ENCODE peak calls at places on chromosomes 6 and 20, in seven cellular contexts. T is GM23338, P is GM23248, V is HCT116, L is MM.1S, O is PC-3, B is hepatocyte. G is an unnamed sample.

GRCh38 chr6:250676-251075 is 41.6 kb upstream of the DUSP22 start:
- DNase-seq in B (no peak), V (no peak), P (no peak), L (no peak), T (no peak), O (no peak), G (no peak)

GRCh38 chr20:19435820-19436219 is 223.4 kb downstream of the SLC24A3 start:
- DNase-seq in L (no peak), B (no peak), P (no peak), V (no peak), T (no peak), O (no peak), G (no peak)

GRCh38 chr6:33508935-33509926 is 54.9 kb downstream of the ZBTB9 start:
- DNase-seq in L (no peak), P (peak), T (peak), O (no peak), B (no peak), V (no peak), G (no peak)

GRCh38 chr20:2795451-2795850 is 5.0 kb downstream of the CPXM1 start:
- DNase-seq in B (no peak), O (no peak), L (no peak), T (no peak), V (no peak), P (no peak), G (no peak)

GRCh38 chr6:1851681-1852456 is 242.2 kb downstream of the FOXC1 start:
- DNase-seq in O (no peak), V (no peak), L (no peak), P (no peak), B (no peak), T (no peak), G (no peak)

GRCh38 chr20:21393142-21393541 is 4.2 kb downstream of the NKX2-4 start:
- DNase-seq in L (no peak), B (no peak), P (no peak), T (no peak), V (no peak), O (no peak), G (peak)

GRCh38 chr20:21520702-21521595 is 7.1 kb upstream of the NKX2-2 start:
- DNase-seq in B (no peak), V (no peak), L (no peak), P (peak), O (no peak), T (peak), G (peak)

GRCh38 chr6:145685932-145686331 is 49.4 kb downstream of the EPM2A start:
- DNase-seq in P (no peak), T (no peak), B (no peak), L (no peak), V (no peak), O (no peak), G (no peak)

GRCh38 chr6:47299965-47300364 is 9.7 kb downstream of the TNFRSF21 start:
- DNase-seq in P (no peak), O (no peak), B (no peak), L (no peak), T (no peak), V (no peak), G (no peak)

GRCh38 chr6:125942677-125943527 is 13.7 kb upstream of the HINT3 start:
- DNase-seq in V (no peak), T (no peak), L (no peak), B (peak), P (peak), O (peak), G (no peak)

GRCh38 chr6:107991939-107992560 is 34.0 kb upstream of the SEC63 start:
- DNase-seq in P (no peak), L (no peak), O (no peak), T (no peak), B (no peak), V (no peak), G (no peak)

GRCh38 chr6:44701637-44702101 is 314.2 kb downstream of the CDC5L start:
- DNase-seq in B (no peak), V (no peak), T (peak), O (no peak), L (no peak), P (peak), G (peak)

GRCh38 chr6:30005482-30005881 is 55.6 kb upstream of the POLR1H start:
- DNase-seq in V (no peak), P (peak), O (no peak), T (no peak), B (no peak), L (no peak), G (no peak)

GRCh38 chr6:30000156-30000791 is 57.9 kb downstream of the HLA-A start:
- DNase-seq in L (no peak), P (no peak), B (no peak), T (no peak), V (no peak), O (no peak), G (no peak)

GRCh38 chr6:30006170-30007131 is 54.6 kb upstream of the POLR1H start:
- DNase-seq in V (no peak), T (peak), L (no peak), P (peak), B (peak), O (no peak), G (peak)

GRCh38 chr6:29999426-29999825 is 57.1 kb downstream of the HLA-A start:
- DNase-seq in V (no peak), P (no peak), L (no peak), B (no peak), O (no peak), T (no peak), G (no peak)

DNA sequence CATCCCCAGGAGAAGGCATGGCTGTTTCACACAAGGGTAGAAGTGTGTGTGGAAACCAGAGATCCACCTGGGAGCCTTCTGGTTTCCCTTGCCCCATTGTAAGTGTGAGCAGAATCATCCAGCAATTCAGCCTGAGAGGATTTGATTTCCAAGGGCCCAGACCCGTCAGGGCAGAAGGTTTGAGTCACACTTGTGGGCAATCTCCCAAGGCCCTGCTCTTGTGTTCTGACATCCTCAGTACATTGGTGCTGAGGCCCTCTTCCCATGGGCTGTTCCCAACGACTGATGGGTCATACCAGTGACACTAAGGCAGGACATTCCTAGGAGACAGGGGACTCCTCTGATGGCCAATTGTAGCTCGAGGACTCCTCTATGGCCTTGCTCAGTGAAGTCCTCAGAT is 58.2 kb upstream of the POLR1H start:
- DNase-seq in B (no peak), P (peak), O (peak), V (no peak), T (no peak), L (no peak), G (no peak)
- TF ChIP-seq EZH2phosphoT487 in B (no peak), P (no peak), O (no peak), V (no peak), T (no peak), L (no peak), G (no peak)

DNA sequence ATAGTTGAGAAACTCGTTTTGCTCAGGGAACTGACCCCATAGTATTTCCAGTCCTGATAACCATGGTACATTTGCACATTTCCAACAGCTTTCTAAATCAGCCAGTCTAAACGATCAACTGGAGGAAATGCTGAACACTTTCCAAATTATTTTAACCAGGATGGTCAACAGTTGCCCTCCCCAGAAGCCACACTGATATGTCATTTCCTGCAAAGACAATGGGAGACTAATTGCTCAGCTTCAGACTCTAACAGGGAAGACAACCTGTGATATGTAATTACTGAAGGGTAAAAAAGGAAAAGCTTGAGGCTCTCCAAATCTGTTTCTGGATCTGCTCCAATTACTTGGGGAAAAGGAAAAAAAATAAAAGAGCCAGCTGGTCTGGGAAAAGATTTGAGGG is 88.8 kb downstream of the FYN start:
- DNase-seq in O (no peak), V (no peak), B (no peak), L (no peak), T (no peak), P (no peak), G (no peak)
- TF ChIP-seq EZH2 in O (no peak), V (no peak), B (no peak), L (no peak), T (no peak), P (no peak), G (no peak)

DNA sequence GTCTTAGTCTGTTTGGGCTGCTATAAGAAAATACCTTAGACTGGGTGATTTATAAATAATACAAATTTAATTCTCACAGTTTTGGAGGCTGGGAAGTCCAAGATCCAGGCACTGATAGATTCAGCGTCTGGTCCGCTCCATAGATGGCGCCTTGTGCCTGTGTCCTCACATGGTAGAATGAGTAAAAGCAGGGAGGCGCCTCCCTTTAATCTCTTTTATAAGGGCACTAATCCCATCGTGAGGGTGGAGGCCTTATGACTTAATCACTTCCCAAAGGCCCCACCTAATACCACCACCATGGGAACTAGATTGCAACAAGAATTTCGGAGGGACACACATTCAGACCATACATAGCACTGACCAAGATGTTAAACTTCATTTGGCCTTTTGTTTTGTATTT is 91.2 kb upstream of the TMEM181 start:
- DNase-seq in O (peak), B (no peak), P (no peak), V (no peak), T (peak), L (no peak), G (peak)
- TF ChIP-seq EZH2phosphoT487 in O (no peak), B (no peak), P (no peak), V (no peak), T (no peak), L (no peak), G (no peak)

DNA sequence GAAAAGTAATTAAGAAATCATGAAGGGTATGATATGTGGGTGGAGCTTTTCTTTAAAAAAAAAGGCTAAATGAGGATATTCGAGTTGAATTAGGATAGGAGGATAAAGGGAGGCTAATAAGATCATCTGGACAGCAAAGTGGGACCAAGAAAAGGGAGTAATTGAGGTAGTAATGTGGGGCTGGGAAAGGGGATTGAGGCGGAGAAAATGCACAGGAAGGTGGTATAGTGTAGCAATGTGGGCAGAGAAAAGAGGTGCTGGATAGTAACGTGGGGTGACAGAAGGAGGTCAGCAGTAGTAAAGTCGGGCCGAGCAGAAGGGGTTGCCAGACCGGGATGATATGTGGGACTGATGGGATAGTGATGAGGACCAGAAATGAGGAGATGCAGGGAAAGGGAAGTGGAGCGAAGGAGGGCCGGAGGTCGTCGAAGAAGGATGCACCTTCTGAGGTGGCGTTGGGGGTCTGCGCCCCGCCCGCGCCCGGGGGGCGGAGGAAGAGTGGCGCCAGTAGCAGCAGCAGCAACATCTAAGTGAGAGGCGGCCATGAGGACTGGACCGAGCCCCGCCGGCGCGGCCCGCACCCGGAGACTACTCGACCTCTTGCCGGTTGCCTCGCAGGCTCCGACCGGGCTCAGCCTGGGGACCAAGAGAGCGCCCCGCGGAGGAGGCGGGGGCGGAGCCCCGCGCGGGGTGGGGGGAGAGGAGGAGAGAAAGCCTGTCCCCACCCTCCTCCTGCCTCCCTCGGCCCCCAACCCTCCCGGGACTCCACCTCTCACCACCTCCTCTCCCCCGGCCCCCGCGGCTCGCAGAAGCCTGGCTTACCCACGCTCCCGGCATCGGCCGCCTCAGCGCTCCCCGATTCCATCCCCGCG is 887 bp downstream of the GABBR1 start:
- DNase-seq in L (peak), O (peak), B (peak), V (no peak), P (peak), T (peak), G (peak)
- TF ChIP-seq EZH2 in L (no peak), O (no peak), B (no peak), V (no peak), P (no peak), T (no peak), G (no peak)

GRCh38 chr6:15894973-15895858 is 232.4 kb upstream of the DTNBP1 start:
- DNase-seq in T (peak), L (no peak), P (no peak), B (no peak), O (no peak), V (no peak), G (no peak)

GRCh38 chr6:15888798-15889772 is 226.3 kb upstream of the DTNBP1 start:
- DNase-seq in P (peak), T (no peak), L (no peak), O (no peak), B (no peak), V (no peak), G (no peak)

GRCh38 chr6:15893556-15894253 is 230.9 kb upstream of the DTNBP1 start:
- DNase-seq in B (peak), T (peak), P (no peak), O (peak), V (peak), L (peak), G (peak)

GRCh38 chr6:15887491-15888461 is 224.9 kb upstream of the DTNBP1 start:
- DNase-seq in L (no peak), B (no peak), O (no peak), V (no peak), P (no peak), T (no peak), G (no peak)

DNA sequence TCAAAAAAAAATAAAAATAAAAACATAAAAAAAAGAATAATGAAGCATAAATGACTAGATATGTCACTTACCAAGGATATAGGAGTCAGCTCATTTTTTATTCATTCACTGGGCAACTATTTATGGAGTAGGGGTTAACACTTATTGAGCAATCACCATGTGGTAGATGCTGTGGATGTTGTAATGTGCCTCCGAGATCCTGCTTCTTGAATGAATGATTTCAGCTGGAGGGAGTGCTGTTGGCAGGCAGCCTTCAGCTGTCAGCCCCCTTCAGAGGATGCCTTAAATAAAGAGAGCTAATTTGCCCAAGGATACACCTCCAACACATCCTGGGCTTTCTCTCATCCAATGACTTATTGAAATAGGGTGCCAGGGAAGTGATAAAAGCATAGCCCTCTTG is 229.5 kb upstream of the DTNBP1 start:
- DNase-seq in T (no peak), O (no peak), B (no peak), V (no peak), P (peak), L (no peak), G (no peak)
- TF ChIP-seq EZH2phosphoT487 in T (no peak), O (no peak), B (no peak), V (no peak), P (no peak), L (no peak), G (no peak)

GRCh38 chr6:137045221-137045789 is 540 bp upstream of the IL20RA start:
- DNase-seq in B (no peak), V (no peak), L (no peak), O (peak), P (no peak), T (no peak), G (no peak)

GRCh38 chr6:137046871-137047412 is 2.2 kb upstream of the IL20RA start:
- DNase-seq in T (no peak), L (no peak), P (no peak), B (no peak), O (no peak), V (no peak), G (no peak)

GRCh38 chr6:137044366-137045220 is at the start of gene IL20RA:
- DNase-seq in P (peak), V (no peak), O (peak), T (peak), B (peak), L (peak), G (peak)

GRCh38 chr6:137040393-137040792 is 4.4 kb downstream of the IL20RA start:
- DNase-seq in O (no peak), T (peak), B (no peak), V (no peak), L (no peak), P (no peak), G (no peak)

GRCh38 chr6:137043710-137044365 is 927 bp downstream of the IL20RA start:
- DNase-seq in L (peak), O (peak), T (peak), P (peak), B (peak), V (no peak), G (peak)
- TF ChIP-seq EZH2 in L (no peak), O (no peak), T (peak), P (no peak), B (peak), V (no peak), G (no peak)

GRCh38 chr6:3569817-3570216 is 113.0 kb upstream of the SLC22A23 start:
- DNase-seq in P (no peak), O (no peak), V (no peak), T (no peak), L (no peak), B (no peak), G (no peak)
- TF ChIP-seq EZH2phosphoT487 in P (no peak), O (no peak), V (no peak), T (no peak), L (no peak), B (no peak), G (no peak)

DNA sequence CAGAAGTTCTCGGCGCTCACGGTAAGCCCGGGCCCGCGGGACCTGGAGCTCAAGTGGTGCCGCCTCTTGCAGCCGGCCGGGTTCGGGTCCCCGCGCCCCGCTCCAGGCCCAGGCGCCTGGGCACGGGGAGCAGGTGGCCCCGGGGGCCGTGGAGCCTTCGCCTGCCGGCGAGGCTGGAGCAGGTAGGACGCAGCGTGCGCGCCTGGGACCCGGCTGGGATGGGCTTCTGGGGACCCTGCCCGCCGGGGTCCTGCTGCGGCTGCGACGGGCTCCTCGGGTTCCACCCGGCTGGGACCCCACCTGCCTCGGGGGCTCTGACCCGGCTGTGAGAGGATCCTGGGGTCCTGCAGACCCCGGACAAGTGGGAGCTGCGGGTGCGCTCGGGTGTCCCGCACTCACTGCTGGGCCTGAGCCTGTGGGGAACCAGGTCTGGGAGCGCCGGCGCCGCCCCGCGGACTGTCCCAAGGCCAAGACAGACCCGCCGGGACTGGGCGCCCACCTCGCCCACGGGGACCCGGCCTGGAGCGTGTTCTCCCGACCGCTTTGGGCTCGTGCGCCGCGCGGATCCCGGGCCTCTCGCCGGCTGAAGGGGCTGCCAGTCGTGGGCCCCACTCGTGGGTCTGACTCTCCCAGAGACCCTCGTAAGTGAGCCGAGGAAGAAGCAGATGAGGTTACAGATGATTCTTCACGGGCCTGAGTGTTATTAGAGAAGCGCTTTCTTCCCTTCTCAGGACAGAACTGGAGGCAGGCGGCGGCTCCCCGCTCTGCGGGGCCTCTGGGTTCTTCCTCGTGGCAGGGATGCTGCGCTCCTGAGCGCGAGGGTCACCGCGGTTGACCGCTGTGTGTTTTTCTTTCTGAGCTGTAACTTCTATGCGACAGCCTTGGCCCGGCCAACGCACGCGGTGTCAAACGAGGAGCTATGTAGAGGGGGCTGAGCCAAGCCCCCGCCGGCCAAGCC is 729 bp downstream of the SMOC2 start:
- DNase-seq in T (peak), V (no peak), L (no peak), B (no peak), P (no peak), O (no peak), G (peak)
- TF ChIP-seq EZH2 in T (peak), V (no peak), L (no peak), B (peak), P (no peak), O (no peak), G (peak)